ENCODE peak calls at places on chromosomes 4 and X, in five cellular contexts. One of them, this sample, is unnamed.

GRCh38 chr4:121785479-121785878 is 15.6 kb upstream of the EXOSC9 start:
- DNase-seq in right lobe of liver: no peak
- DNase-seq in iPS-NIHi11: no peak
- DNase-seq in GM20000: no peak
- DNase-seq in hepatic stellate cell: no peak
- DNase-seq in this sample: no peak

GRCh38 chrX:103330601-103331397 is 760 bp downstream of the TCEAL7 start:
- DNase-seq in right lobe of liver: no peak
- DNase-seq in iPS-NIHi11: peak; percentile 31
- DNase-seq in GM20000: no peak
- DNase-seq in hepatic stellate cell: no peak
- DNase-seq in this sample: no peak

GRCh38 chr4:94532016-94532789 is 80.5 kb downstream of the PDLIM5 start:
- DNase-seq in right lobe of liver: no peak
- DNase-seq in iPS-NIHi11: no peak
- DNase-seq in GM20000: no peak
- DNase-seq in hepatic stellate cell: no peak
- DNase-seq in this sample: no peak

GRCh38 chrX:17535229-17535628 is 160.2 kb downstream of the NHS start:
- DNase-seq in right lobe of liver: peak; percentile 46
- DNase-seq in iPS-NIHi11: peak; percentile 45
- DNase-seq in GM20000: peak; percentile 17
- DNase-seq in hepatic stellate cell: peak; percentile 21
- DNase-seq in this sample: no peak

GRCh38 chrX:55715847-55716246 is 1.7 kb upstream of the RRAGB start:
- DNase-seq in right lobe of liver: no peak
- DNase-seq in iPS-NIHi11: peak; percentile 7
- DNase-seq in GM20000: no peak
- DNase-seq in hepatic stellate cell: no peak
- DNase-seq in this sample: no peak

GRCh38 chr4:6908397-6909112 is 1.1 kb upstream of the TBC1D14 start:
- DNase-seq in right lobe of liver: peak; percentile 79
- DNase-seq in iPS-NIHi11: no peak
- DNase-seq in GM20000: no peak
- DNase-seq in hepatic stellate cell: peak; percentile 53
- DNase-seq in this sample: no peak

GRCh38 chr4:5572114-5572513 is 136.2 kb downstream of the EVC2 start:
- DNase-seq in right lobe of liver: no peak
- DNase-seq in iPS-NIHi11: no peak
- DNase-seq in GM20000: no peak
- DNase-seq in hepatic stellate cell: no peak
- DNase-seq in this sample: no peak

GRCh38 chr4:180060159-180060889 is 2182.9 kb upstream of the TENM3 start:
- DNase-seq in right lobe of liver: no peak
- DNase-seq in iPS-NIHi11: peak; percentile 14
- DNase-seq in GM20000: peak; percentile 9
- DNase-seq in hepatic stellate cell: no peak
- DNase-seq in this sample: no peak

GRCh38 chrX:104112326-104112951 is at the start of gene ZCCHC18:
- DNase-seq in right lobe of liver: peak; percentile 42
- DNase-seq in iPS-NIHi11: peak; percentile 87
- DNase-seq in GM20000: peak; percentile 77
- DNase-seq in hepatic stellate cell: peak; percentile 69
- DNase-seq in this sample: peak; percentile 22

GRCh38 chr4:26023191-26023972 is 109.4 kb downstream of the SMIM20 start:
- DNase-seq in right lobe of liver: no peak
- DNase-seq in iPS-NIHi11: no peak
- DNase-seq in GM20000: no peak
- DNase-seq in hepatic stellate cell: no peak
- DNase-seq in this sample: no peak

GRCh38 chr4:113636877-113637276 is 124.7 kb downstream of the CAMK2D start:
- DNase-seq in right lobe of liver: no peak
- DNase-seq in iPS-NIHi11: no peak
- DNase-seq in GM20000: no peak
- DNase-seq in hepatic stellate cell: peak; percentile 5
- DNase-seq in this sample: peak; percentile 20

GRCh38 chrX:2631743-2632532 is 59.2 kb upstream of the CD99 start:
- DNase-seq in right lobe of liver: no peak
- DNase-seq in iPS-NIHi11: no peak
- DNase-seq in GM20000: no peak
- DNase-seq in hepatic stellate cell: no peak
- DNase-seq in this sample: no peak

GRCh38 chr4:112060212-112060611 is 85.0 kb upstream of the FAM241A start:
- DNase-seq in right lobe of liver: no peak
- DNase-seq in iPS-NIHi11: peak; percentile 19
- DNase-seq in GM20000: peak; percentile 15
- DNase-seq in hepatic stellate cell: no peak
- DNase-seq in this sample: peak; percentile 77

GRCh38 chr4:3408793-3409330 is 32.9 kb upstream of the HGFAC start:
- DNase-seq in right lobe of liver: peak; percentile 81
- DNase-seq in iPS-NIHi11: peak; percentile 34
- DNase-seq in GM20000: no peak
- DNase-seq in hepatic stellate cell: no peak
- DNase-seq in this sample: no peak

GRCh38 chr4:5708171-5708828 is at the start of gene EVC2:
- DNase-seq in right lobe of liver: no peak
- DNase-seq in iPS-NIHi11: peak; percentile 69
- DNase-seq in GM20000: peak; percentile 61
- DNase-seq in hepatic stellate cell: peak; percentile 72
- DNase-seq in this sample: peak; percentile 19

GRCh38 chr4:81698536-81698935 is 226.8 kb upstream of the RASGEF1B start:
- DNase-seq in right lobe of liver: no peak
- DNase-seq in iPS-NIHi11: no peak
- DNase-seq in GM20000: no peak
- DNase-seq in hepatic stellate cell: no peak
- DNase-seq in this sample: no peak

GRCh38 chr4:41430796-41431195 is 107.2 kb upstream of the LIMCH1 start:
- DNase-seq in right lobe of liver: no peak
- DNase-seq in iPS-NIHi11: no peak
- DNase-seq in GM20000: no peak
- DNase-seq in hepatic stellate cell: no peak
- DNase-seq in this sample: no peak

GRCh38 chr4:2042207-2042946 is 16.8 kb upstream of the NAT8L start:
- DNase-seq in right lobe of liver: no peak
- DNase-seq in iPS-NIHi11: peak; percentile 74
- DNase-seq in GM20000: peak; percentile 86
- DNase-seq in hepatic stellate cell: peak; percentile 61
- DNase-seq in this sample: no peak

GRCh38 chr4:13912966-13913365 is 285.4 kb upstream of the BOD1L1 start:
- DNase-seq in right lobe of liver: no peak
- DNase-seq in iPS-NIHi11: no peak
- DNase-seq in GM20000: no peak
- DNase-seq in hepatic stellate cell: no peak
- DNase-seq in this sample: peak; percentile 3

GRCh38 chr4:145988628-145989027 is 50.0 kb upstream of the ZNF827 start:
- DNase-seq in right lobe of liver: no peak
- DNase-seq in iPS-NIHi11: no peak
- DNase-seq in GM20000: no peak
- DNase-seq in hepatic stellate cell: no peak
- DNase-seq in this sample: no peak

GRCh38 chr4:170214731-170215130 is 125.0 kb upstream of the AADAT start:
- DNase-seq in right lobe of liver: no peak
- DNase-seq in iPS-NIHi11: no peak
- DNase-seq in GM20000: no peak
- DNase-seq in hepatic stellate cell: no peak
- DNase-seq in this sample: no peak

GRCh38 chr4:68577590-68577989 is 1.5 kb upstream of the UGT2B17 start:
- DNase-seq in right lobe of liver: no peak
- DNase-seq in iPS-NIHi11: no peak
- DNase-seq in GM20000: no peak
- DNase-seq in hepatic stellate cell: no peak
- DNase-seq in this sample: no peak

This sample was measured in Kasumi-1.